ENCODE peak calls at places on chromosomes 1 and 21, in seven cellular contexts. U, M, E, P, Q, X and K are unnamed samples.

GRCh38 chr1:84675106-84675505 is 15.2 kb downstream of the SSX2IP start:
- DNase-seq in E (no peak), U (no peak), M (no peak), P (no peak), Q (no peak), X (no peak), K (no peak)

GRCh38 chr1:233289676-233290075 is 5.8 kb downstream of the PCNX2 start:
- DNase-seq in X (no peak), E (no peak), Q (no peak), P (no peak), U (no peak), M (peak; percentile 65), K (no peak)

GRCh38 chr21:45010096-45010495 is 64.3 kb upstream of the ADARB1 start:
- DNase-seq in P (no peak), X (no peak), E (no peak), M (no peak), U (no peak), Q (no peak), K (peak; percentile 86)

GRCh38 chr1:50458507-50458906 is 35.3 kb upstream of the DMRTA2 start:
- DNase-seq in P (no peak), M (no peak), X (no peak), E (no peak), Q (no peak), U (no peak), K (no peak)

GRCh38 chr1:87208116-87208515 is 120.6 kb upstream of the LMO4 start:
- DNase-seq in E (no peak), M (no peak), Q (no peak), U (no peak), P (no peak), X (no peak), K (no peak)

GRCh38 chr21:24896735-24897124 is 710.6 kb downstream of the MRPL39 start:
- DNase-seq in M (no peak), X (no peak), E (no peak), U (no peak), P (no peak), Q (no peak), K (no peak)

GRCh38 chr1:70871790-70872189 is 175.8 kb downstream of the PTGER3 start:
- DNase-seq in U (no peak), E (no peak), Q (no peak), P (no peak), M (no peak), X (no peak), K (no peak)

GRCh38 chr1:50620680-50621329 is 197.6 kb upstream of the DMRTA2 start:
- DNase-seq in P (no peak), U (no peak), X (peak; percentile 76), E (peak; percentile 38), M (peak; percentile 11), Q (no peak), K (peak; percentile 91)

GRCh38 chr1:235131961-235132360 is 3.3 kb upstream of the TOMM20 start:
- DNase-seq in X (no peak), E (no peak), U (no peak), Q (no peak), M (no peak), P (no peak), K (no peak)

GRCh38 chr1:226862900-226863299 is 7.5 kb upstream of the PSEN2 start:
- DNase-seq in E (no peak), U (no peak), P (no peak), Q (no peak), M (no peak), X (no peak), K (peak; percentile 42)

GRCh38 chr1:222579316-222579715 is 10.4 kb downstream of the TAF1A start:
- DNase-seq in P (no peak), Q (no peak), U (no peak), E (no peak), M (no peak), X (no peak), K (no peak)

GRCh38 chr1:149884433-149885363 is 14.7 kb upstream of the BOLA1 start:
- DNase-seq in M (peak; percentile 33), P (no peak), U (no peak), Q (no peak), X (no peak), E (peak; percentile 78), K (peak; percentile 31)

GRCh38 chr1:109478806-109479205 is 4.9 kb upstream of the ATXN7L2 start:
- DNase-seq in M (peak; percentile 43), U (no peak), E (no peak), P (no peak), Q (no peak), X (no peak), K (peak; percentile 40)

GRCh38 chr1:154567386-154568164 is at the start of gene CHRNB2:
- DNase-seq in P (no peak), X (no peak), M (peak; percentile 94), E (peak; percentile 57), Q (peak; percentile 39), U (no peak), K (peak; percentile 56)

GRCh38 chr1:23290811-23291565 is 53.1 kb downstream of the HNRNPR start:
- DNase-seq in Q (no peak), E (no peak), U (no peak), P (no peak), X (no peak), M (no peak), K (no peak)

GRCh38 chr1:102434421-102434820 is 437.7 kb upstream of the OLFM3 start:
- DNase-seq in M (peak; percentile 52), Q (no peak), X (no peak), P (no peak), E (peak; percentile 27), U (no peak), K (peak; percentile 4)